ENCODE peak calls at places on chromosomes 12 and 14, in five cellular contexts. Y, K, T, U and E are unnamed samples.

GRCh38 chr12:30546121-30546520 is 149.5 kb downstream of the IPO8 start:
- DNase-seq in Y (peak), K (no peak), T (no peak), U (peak), E (no peak)

GRCh38 chr12:67069451-67070306 is 199.5 kb upstream of the CAND1 start:
- DNase-seq in Y (peak), K (peak), T (no peak), U (peak), E (peak)

GRCh38 chr12:98939350-98939749 is 294.3 kb downstream of the APAF1 start:
- DNase-seq in Y (peak), K (no peak), T (peak), U (peak), E (peak)

GRCh38 chr14:90534838-90535555 is 138.2 kb downstream of the CALM1 start:
- DNase-seq in Y (no peak), K (peak), T (no peak), U (no peak), E (peak)

GRCh38 chr14:94193776-94194175 is 19.7 kb downstream of the PPP4R4 start:
- DNase-seq in Y (no peak), K (no peak), T (no peak), U (no peak), E (no peak)

GRCh38 chr12:93943766-93944165 is 204.6 kb upstream of the PLXNC1 start:
- DNase-seq in Y (no peak), K (no peak), T (no peak), U (peak), E (no peak)

GRCh38 chr14:46661728-46662127 is 10.1 kb upstream of the RPL10L start:
- DNase-seq in Y (no peak), K (no peak), T (no peak), U (peak), E (peak)

GRCh38 chr12:106138279-106138645 is 492 bp downstream of the NUAK1 start:
- DNase-seq in Y (no peak), K (no peak), T (no peak), U (no peak), E (peak)

GRCh38 chr14:36748814-36749213 is 87.2 kb downstream of the PAX9 start:
- DNase-seq in Y (no peak), K (no peak), T (no peak), U (no peak), E (no peak)

GRCh38 chr14:76091036-76091435 is 60.7 kb upstream of the GPATCH2L start:
- DNase-seq in Y (peak), K (peak), T (peak), U (no peak), E (peak)

GRCh38 chr12:109703684-109704083 is 9.9 kb upstream of the FAM222A start:
- DNase-seq in Y (no peak), K (no peak), T (no peak), U (no peak), E (no peak)

GRCh38 chr12:112130461-112130998 is 5.2 kb downstream of the TRAFD1 start:
- DNase-seq in Y (no peak), K (no peak), T (peak), U (no peak), E (peak)

GRCh38 chr14:104437703-104438102 is 141.9 kb upstream of the C14orf180 start:
- DNase-seq in Y (no peak), K (no peak), T (no peak), U (no peak), E (no peak)

GRCh38 chr14:104435147-104436046 is 144.2 kb upstream of the C14orf180 start:
- DNase-seq in Y (no peak), K (peak), T (no peak), U (no peak), E (no peak)

GRCh38 chr14:104436047-104436531 is 143.5 kb upstream of the C14orf180 start:
- DNase-seq in Y (no peak), K (peak), T (peak), U (no peak), E (no peak)

GRCh38 chr14:104438166-104438887 is 141.2 kb upstream of the C14orf180 start:
- DNase-seq in Y (no peak), K (peak), T (no peak), U (no peak), E (no peak)

DNA sequence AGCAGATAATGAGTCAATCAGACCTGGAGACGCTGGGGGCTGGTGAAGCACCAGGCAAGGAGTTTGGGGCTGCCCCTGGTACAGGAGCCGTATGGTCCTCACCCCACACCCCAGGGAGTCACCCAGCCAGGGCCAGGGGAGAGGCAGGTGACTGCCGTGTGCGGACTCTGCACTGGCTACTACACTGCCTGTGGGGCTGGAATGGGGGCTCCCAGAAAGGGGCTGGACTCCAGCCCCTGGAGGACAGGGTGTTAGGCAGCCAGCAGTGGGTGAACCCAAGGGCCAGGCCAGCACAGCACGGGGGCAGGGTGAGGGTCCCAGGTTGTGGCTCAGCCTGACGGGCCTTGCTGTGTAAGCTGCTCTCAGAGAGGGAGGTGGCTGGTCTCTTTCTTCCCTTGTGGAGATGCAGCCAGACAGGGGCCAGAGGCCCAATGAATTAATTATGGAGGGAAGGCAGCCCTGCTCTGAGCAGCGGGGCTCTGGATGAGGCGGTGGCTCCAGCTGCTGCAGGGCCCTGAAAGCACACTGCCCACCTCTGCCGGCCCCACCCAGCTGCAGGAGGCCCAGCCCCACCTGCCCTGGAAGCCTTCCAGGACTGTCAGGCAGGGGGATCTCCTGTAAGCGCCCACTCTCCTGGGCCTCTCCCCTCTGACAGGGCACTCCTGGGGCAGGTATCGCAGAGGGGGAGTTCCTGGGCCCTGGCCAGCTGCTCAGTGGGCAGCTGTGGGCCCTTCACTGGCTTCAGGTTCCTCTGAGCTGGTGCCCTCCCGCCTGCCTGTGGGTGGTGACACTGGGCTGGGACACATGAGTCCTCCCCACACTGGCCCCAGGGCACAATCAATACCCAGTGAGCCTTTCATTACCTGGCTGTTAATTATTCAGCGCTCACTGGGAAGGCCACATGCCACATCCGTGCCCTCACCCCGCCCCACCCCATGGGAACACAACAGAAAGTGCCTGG is 142.5 kb upstream of the C14orf180 start:
- DNase-seq in Y (no peak), K (peak), T (no peak), U (no peak), E (no peak)
- TF ChIP-seq MYC in Y (no peak), K (no peak), T (no peak), U (no peak), E (no peak)

GRCh38 chr14:100308112-100308792 is 2.0 kb upstream of the SLC25A29 start:
- DNase-seq in Y (no peak), K (no peak), T (no peak), U (peak), E (no peak)
- H3K4me3 ChIP-seq in Y (peak), K (no peak), T (no peak), U (no peak), E (no peak)

GRCh38 chr14:21880918-21881317 is 207.3 kb upstream of the OR4E1 start:
- DNase-seq in Y (no peak), K (no peak), T (no peak), U (no peak), E (no peak)
- TF ChIP-seq MAX in Y (no peak), K (no peak), T (no peak), U (no peak), E (no peak)

DNA sequence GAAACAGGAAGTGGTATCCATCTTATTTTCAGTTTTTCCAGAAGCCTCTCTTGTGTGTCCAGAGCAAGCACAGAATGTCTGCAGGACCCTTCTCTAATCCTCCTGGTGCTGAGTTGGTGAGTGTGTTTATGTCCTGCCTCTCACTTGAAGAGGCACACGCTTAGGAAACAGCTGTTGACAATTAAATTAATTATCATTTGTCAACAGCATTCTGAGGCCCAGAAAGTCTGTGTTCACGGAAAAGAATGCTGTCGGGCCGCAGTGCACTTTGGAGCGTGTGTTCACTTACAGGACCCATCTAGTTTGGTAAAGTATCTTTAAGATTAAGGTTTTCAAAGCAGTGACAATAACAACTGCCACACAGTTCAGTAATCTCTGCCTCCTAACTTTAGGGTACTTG is 70.4 kb downstream of the LMNTD1 start:
- DNase-seq in Y (no peak), K (no peak), T (no peak), U (no peak), E (no peak)
- TF ChIP-seq MYC in Y (no peak), K (no peak), T (no peak), U (no peak), E (no peak)

GRCh38 chr12:32681272-32681671 is 2.2 kb downstream of the DNM1L start:
- DNase-seq in Y (no peak), K (no peak), T (no peak), U (no peak), E (no peak)

GRCh38 chr12:32686340-32686739 is 7.2 kb downstream of the DNM1L start:
- DNase-seq in Y (no peak), K (no peak), T (no peak), U (no peak), E (no peak)

GRCh38 chr12:32679910-32680217 is 763 bp downstream of the DNM1L start:
- DNase-seq in Y (no peak), K (no peak), T (peak), U (no peak), E (no peak)

GRCh38 chr12:32679091-32679909 is at the start of gene DNM1L:
- DNase-seq in Y (peak), K (peak), T (peak), U (peak), E (peak)

GRCh38 chr12:32680787-32681186 is 1.7 kb downstream of the DNM1L start:
- DNase-seq in Y (no peak), K (no peak), T (no peak), U (no peak), E (no peak)
- H3K4me3 ChIP-seq in Y (peak), K (peak), T (peak), U (peak), E (peak)

DNA sequence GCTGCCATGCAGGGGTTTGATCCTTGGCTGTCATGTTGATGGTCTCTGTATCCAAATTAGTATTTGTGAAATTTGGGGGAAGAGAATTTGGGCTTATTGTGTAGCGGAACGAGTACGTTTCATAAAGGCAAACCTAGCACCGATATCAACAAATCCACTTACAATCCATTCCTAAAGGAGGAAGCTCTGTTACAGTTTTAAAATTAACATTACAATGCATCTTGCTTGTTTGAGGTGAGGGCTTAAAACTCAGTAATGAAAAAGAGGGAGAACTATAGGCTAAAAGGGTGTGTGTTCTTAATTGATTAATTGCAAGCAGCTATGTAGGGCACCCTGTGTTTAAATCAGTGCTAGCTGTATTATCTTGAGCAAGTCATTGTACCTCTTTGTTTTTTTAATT is 13.7 kb downstream of the RASSF3 start:
- DNase-seq in Y (no peak), K (no peak), T (no peak), U (no peak), E (no peak)
- TF ChIP-seq MAX in Y (no peak), K (no peak), T (no peak), U (no peak), E (no peak)

GRCh38 chr12:57895337-57896138 is 45.8 kb upstream of the ATP23 start:
- DNase-seq in Y (no peak), K (no peak), T (no peak), U (no peak), E (no peak)

GRCh38 chr12:57896437-57897201 is 44.7 kb upstream of the ATP23 start:
- DNase-seq in Y (no peak), K (no peak), T (peak), U (peak), E (no peak)

GRCh38 chr12:57894577-57895292 is 46.6 kb upstream of the ATP23 start:
- DNase-seq in Y (no peak), K (no peak), T (no peak), U (no peak), E (no peak)

GRCh38 chr12:57897296-57897974 is 43.9 kb upstream of the ATP23 start:
- DNase-seq in Y (no peak), K (no peak), T (no peak), U (no peak), E (no peak)

DNA sequence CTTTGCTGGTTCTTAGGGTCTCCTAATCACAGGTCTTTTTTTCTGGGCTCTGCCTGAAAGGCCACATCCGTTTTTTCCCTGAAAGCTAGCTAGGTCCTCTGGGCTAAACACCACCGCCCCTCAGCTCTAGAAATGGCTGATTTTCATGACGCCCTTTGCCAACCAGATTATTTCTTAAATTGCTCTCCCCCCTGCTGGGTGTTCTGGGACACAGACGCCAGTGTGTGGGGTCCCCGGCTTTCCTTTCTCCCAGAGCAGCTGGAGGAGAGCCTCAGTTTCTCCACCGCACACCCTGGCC is 45.3 kb upstream of the ATP23 start:
- DNase-seq in Y (no peak), K (no peak), T (no peak), U (no peak), E (no peak)
- TF ChIP-seq MYC in Y (no peak), K (no peak), T (no peak), U (no peak), E (no peak)

GRCh38 chr14:104723651-104724406 is at the start of gene ADSS1:
- DNase-seq in Y (peak), K (peak), T (peak), U (peak), E (peak)

GRCh38 chr14:104726600-104727451 is 2.8 kb downstream of the ADSS1 start:
- DNase-seq in Y (peak), K (no peak), T (no peak), U (peak), E (peak)

GRCh38 chr14:104725772-104726548 is 1.9 kb downstream of the ADSS1 start:
- DNase-seq in Y (no peak), K (no peak), T (no peak), U (no peak), E (no peak)

GRCh38 chr14:104724407-104724980 is 465 bp downstream of the ADSS1 start:
- DNase-seq in Y (no peak), K (peak), T (peak), U (peak), E (no peak)

GRCh38 chr14:104724981-104725771 is 1.1 kb downstream of the ADSS1 start:
- DNase-seq in Y (peak), K (no peak), T (no peak), U (peak), E (peak)
- H3K4me3 ChIP-seq in Y (peak), K (peak), T (no peak), U (peak), E (no peak)

DNA sequence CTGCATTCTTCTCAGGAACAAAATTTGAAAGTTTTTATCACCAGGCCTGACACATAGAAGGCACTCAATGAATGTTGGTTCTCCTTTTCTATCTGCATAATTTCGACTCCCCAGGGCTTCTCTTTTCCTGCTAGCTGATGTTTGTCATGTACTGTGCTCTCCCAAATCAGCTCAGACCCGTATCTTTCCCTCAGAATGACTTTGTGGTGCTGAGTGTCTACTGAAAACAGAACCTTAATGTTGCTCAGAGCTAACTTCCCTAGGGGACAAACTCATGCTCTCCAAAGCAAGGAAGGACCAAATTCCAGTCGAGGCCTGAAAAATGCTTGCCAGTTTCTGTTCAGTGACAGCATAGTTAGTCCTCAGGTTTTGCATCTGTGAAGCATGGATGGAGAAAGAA is 1.9 kb downstream of the ARHGDIB start:
- DNase-seq in Y (no peak), K (no peak), T (no peak), U (no peak), E (peak)
- TF ChIP-seq MAX in Y (no peak), K (no peak), T (no peak), U (no peak), E (no peak)

GRCh38 chr12:47920913-47921312 is 16.1 kb upstream of the VDR start:
- DNase-seq in Y (no peak), K (no peak), T (no peak), U (no peak), E (no peak)
- TF ChIP-seq MYC in Y (no peak), K (no peak), T (no peak), U (no peak), E (no peak)